ENCODE peak calls at places on chromosomes 1 and 21, in seven cellular contexts. One of them, this sample, is unnamed.
A peak's percentile ranks its signal among the peaks of the same experiment; 100 is the strongest.

GRCh38 chr1:1430114-1430982 is 5.1 kb upstream of the VWA1 start:
- DNase-seq in transverse colon: no peak
- DNase-seq in esophagus muscularis mucosa: no peak
- DNase-seq in HCT116: no peak
- DNase-seq in stomach: peak; percentile 81
- DNase-seq in endothelial cell of umbilical vein: peak; percentile 91
- DNase-seq in breast epithelium: peak; percentile 76
- DNase-seq in this sample: no peak

GRCh38 chr1:209356909-209357498 is 226.5 kb upstream of the CAMK1G start:
- DNase-seq in transverse colon: no peak
- DNase-seq in esophagus muscularis mucosa: no peak
- DNase-seq in HCT116: no peak
- DNase-seq in stomach: no peak
- DNase-seq in endothelial cell of umbilical vein: no peak
- DNase-seq in breast epithelium: no peak
- DNase-seq in this sample: no peak

GRCh38 chr1:168498159-168498609 is 45.6 kb downstream of the XCL2 start:
- DNase-seq in transverse colon: no peak
- DNase-seq in esophagus muscularis mucosa: no peak
- DNase-seq in HCT116: no peak
- DNase-seq in stomach: no peak
- DNase-seq in endothelial cell of umbilical vein: no peak
- DNase-seq in breast epithelium: no peak
- DNase-seq in this sample: no peak

GRCh38 chr1:30911061-30911954 is 2.8 kb upstream of the SDC3 start:
- DNase-seq in transverse colon: peak; percentile 90
- DNase-seq in esophagus muscularis mucosa: no peak
- DNase-seq in HCT116: peak; percentile 74
- DNase-seq in stomach: peak; percentile 91
- DNase-seq in endothelial cell of umbilical vein: peak; percentile 75
- DNase-seq in breast epithelium: peak; percentile 91
- DNase-seq in this sample: peak; percentile 58

GRCh38 chr1:149844096-149844495 is 55.3 kb upstream of the BOLA1 start:
- DNase-seq in transverse colon: no peak
- DNase-seq in esophagus muscularis mucosa: no peak
- DNase-seq in HCT116: no peak
- DNase-seq in stomach: no peak
- DNase-seq in endothelial cell of umbilical vein: no peak
- DNase-seq in breast epithelium: no peak
- DNase-seq in this sample: no peak

GRCh38 chr1:6753320-6754140 is 31.7 kb upstream of the CAMTA1 start:
- DNase-seq in transverse colon: no peak
- DNase-seq in esophagus muscularis mucosa: no peak
- DNase-seq in HCT116: no peak
- DNase-seq in stomach: no peak
- DNase-seq in endothelial cell of umbilical vein: no peak
- DNase-seq in breast epithelium: no peak
- DNase-seq in this sample: no peak

GRCh38 chr1:6260433-6260934 is 414 bp downstream of the GPR153 start:
- DNase-seq in transverse colon: no peak
- DNase-seq in esophagus muscularis mucosa: no peak
- DNase-seq in HCT116: no peak
- DNase-seq in stomach: no peak
- DNase-seq in endothelial cell of umbilical vein: peak; percentile 19
- DNase-seq in breast epithelium: no peak
- DNase-seq in this sample: no peak

GRCh38 chr1:39628807-39629347 is 10.6 kb downstream of the HEYL start:
- DNase-seq in transverse colon: no peak
- DNase-seq in esophagus muscularis mucosa: no peak
- DNase-seq in HCT116: no peak
- DNase-seq in stomach: no peak
- DNase-seq in endothelial cell of umbilical vein: no peak
- DNase-seq in breast epithelium: no peak
- DNase-seq in this sample: no peak

GRCh38 chr1:91478693-91479234 is 21.9 kb upstream of the CDC7 start:
- DNase-seq in transverse colon: no peak
- DNase-seq in esophagus muscularis mucosa: peak; percentile 87
- DNase-seq in HCT116: no peak
- DNase-seq in stomach: no peak
- DNase-seq in endothelial cell of umbilical vein: peak; percentile 16
- DNase-seq in breast epithelium: no peak
- DNase-seq in this sample: no peak

GRCh38 chr1:5664081-5664480 is 328.1 kb downstream of the NPHP4 start:
- DNase-seq in transverse colon: no peak
- DNase-seq in esophagus muscularis mucosa: no peak
- DNase-seq in HCT116: no peak
- DNase-seq in stomach: no peak
- DNase-seq in endothelial cell of umbilical vein: no peak
- DNase-seq in breast epithelium: no peak
- DNase-seq in this sample: no peak

GRCh38 chr1:39919545-39919944 is 17.8 kb upstream of the MYCL start:
- DNase-seq in transverse colon: peak; percentile 56
- DNase-seq in esophagus muscularis mucosa: no peak
- DNase-seq in HCT116: peak; percentile 68
- DNase-seq in stomach: peak; percentile 49
- DNase-seq in endothelial cell of umbilical vein: peak; percentile 49
- DNase-seq in breast epithelium: no peak
- DNase-seq in this sample: peak; percentile 77

GRCh38 chr1:182629674-182630073 is 25.5 kb upstream of the RGS16 start:
- DNase-seq in transverse colon: no peak
- DNase-seq in esophagus muscularis mucosa: no peak
- DNase-seq in HCT116: no peak
- DNase-seq in stomach: no peak
- DNase-seq in endothelial cell of umbilical vein: no peak
- DNase-seq in breast epithelium: no peak
- DNase-seq in this sample: no peak

GRCh38 chr1:42479621-42480020 is 16.5 kb downstream of the CCDC30 start:
- DNase-seq in transverse colon: no peak
- DNase-seq in esophagus muscularis mucosa: no peak
- DNase-seq in HCT116: no peak
- DNase-seq in stomach: no peak
- DNase-seq in endothelial cell of umbilical vein: no peak
- DNase-seq in breast epithelium: no peak
- DNase-seq in this sample: no peak

GRCh38 chr21:15667010-15667409 is 62.8 kb upstream of the USP25 start:
- DNase-seq in transverse colon: no peak
- DNase-seq in esophagus muscularis mucosa: no peak
- DNase-seq in HCT116: no peak
- DNase-seq in stomach: no peak
- DNase-seq in endothelial cell of umbilical vein: no peak
- DNase-seq in breast epithelium: no peak
- DNase-seq in this sample: no peak

GRCh38 chr21:29190920-29191319 is 60.5 kb downstream of the MAP3K7CL start:
- DNase-seq in transverse colon: no peak
- DNase-seq in esophagus muscularis mucosa: no peak
- DNase-seq in HCT116: no peak
- DNase-seq in stomach: no peak
- DNase-seq in endothelial cell of umbilical vein: no peak
- DNase-seq in breast epithelium: no peak
- DNase-seq in this sample: no peak

GRCh38 chr21:35635261-35635660 is 425.1 kb downstream of the SETD4 start:
- DNase-seq in transverse colon: no peak
- DNase-seq in esophagus muscularis mucosa: peak; percentile 45
- DNase-seq in HCT116: no peak
- DNase-seq in stomach: no peak
- DNase-seq in endothelial cell of umbilical vein: no peak
- DNase-seq in breast epithelium: no peak
- DNase-seq in this sample: no peak

GRCh38 chr1:206909167-206909882 is 12.1 kb downstream of the IL24 start:
- DNase-seq in transverse colon: peak; percentile 76
- DNase-seq in esophagus muscularis mucosa: no peak
- DNase-seq in HCT116: no peak
- DNase-seq in stomach: peak; percentile 96
- DNase-seq in endothelial cell of umbilical vein: no peak
- DNase-seq in breast epithelium: peak; percentile 89
- DNase-seq in this sample: no peak

DNA sequence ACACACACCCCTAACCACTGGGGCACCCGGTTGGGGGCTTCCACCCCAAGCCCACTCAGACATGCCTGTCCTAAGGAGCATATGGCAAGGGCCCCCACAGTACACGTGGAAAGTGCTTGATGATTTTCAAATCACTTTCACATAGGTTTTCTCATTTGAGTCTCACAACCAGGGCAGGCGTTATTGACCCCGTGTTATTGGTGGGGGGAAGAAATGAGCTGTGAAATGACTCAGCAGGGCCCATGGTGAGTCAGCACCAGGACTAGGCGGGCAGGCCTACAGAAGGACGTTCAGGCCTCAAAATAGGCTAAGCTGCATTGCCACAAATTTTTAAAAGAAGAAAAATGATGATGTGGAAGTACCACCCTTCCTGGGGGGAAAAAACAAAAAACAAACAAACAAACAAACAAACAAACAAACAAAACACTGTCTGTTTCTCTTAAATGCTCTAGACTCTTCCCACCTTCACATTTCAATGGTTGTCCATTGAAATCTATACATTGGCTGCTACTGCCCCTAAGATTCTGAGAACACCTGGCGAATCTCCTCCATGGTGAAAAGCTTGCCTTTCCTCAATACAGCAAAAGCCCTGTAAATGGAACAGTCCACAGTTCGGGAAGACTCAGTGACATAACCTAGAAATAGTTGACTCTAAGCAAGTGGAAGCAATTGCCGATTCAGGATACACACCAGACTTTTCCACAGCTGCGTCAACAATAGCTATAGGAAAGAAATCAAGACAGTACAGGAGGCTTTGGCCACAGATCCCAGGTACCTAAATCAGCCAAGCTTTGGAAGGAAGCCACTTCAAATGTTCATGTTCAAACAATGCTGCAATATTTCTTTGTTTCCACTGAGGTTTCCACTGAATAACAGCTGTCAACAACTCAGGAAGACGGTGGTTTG is 234.7 kb downstream of the TOMM20 start:
- DNase-seq in transverse colon: no peak
- DNase-seq in esophagus muscularis mucosa: no peak
- DNase-seq in HCT116: no peak
- DNase-seq in stomach: peak; percentile 61
- DNase-seq in endothelial cell of umbilical vein: peak; percentile 98
- DNase-seq in breast epithelium: no peak
- DNase-seq in this sample: no peak
- TF ChIP-seq POLR2AphosphoS5 in transverse colon: no peak
- TF ChIP-seq POLR2AphosphoS5 in esophagus muscularis mucosa: no peak
- TF ChIP-seq POLR2AphosphoS5 in HCT116: no peak
- TF ChIP-seq POLR2AphosphoS5 in stomach: peak; percentile 72
- TF ChIP-seq POLR2AphosphoS5 in endothelial cell of umbilical vein: peak; percentile 35
- TF ChIP-seq POLR2AphosphoS5 in breast epithelium: no peak
- TF ChIP-seq POLR2AphosphoS5 in this sample: no peak

DNA sequence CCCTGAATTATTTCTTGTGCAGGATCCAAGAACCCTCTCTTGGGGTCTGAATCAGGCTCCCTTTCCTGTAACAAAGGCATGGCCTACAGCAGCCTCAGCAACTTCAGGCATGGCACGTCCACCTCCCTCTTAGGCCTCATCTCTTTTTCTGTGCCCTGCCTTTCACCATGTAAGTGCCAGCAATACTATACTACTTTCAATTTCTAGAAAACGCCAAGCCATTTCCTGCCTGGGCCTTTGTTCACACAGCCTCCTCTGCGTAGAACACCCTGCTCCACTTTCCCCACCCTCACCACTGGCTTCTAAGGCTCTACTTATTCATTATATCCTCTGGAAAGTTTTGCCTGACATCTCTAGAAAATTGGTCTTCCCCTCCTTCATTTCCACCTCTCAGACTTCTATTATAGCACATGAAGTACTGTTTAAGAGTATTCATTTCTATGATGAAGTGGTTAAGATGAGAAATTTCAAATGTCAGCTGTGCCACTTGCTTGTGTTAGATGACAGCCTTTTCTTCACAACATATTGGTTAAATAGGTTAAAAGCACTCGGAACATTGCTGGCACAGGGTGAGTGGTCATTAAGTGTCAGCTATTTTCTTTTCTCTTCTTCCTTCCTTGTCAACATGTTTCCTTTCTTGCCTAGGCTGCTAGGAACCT is 41.6 kb upstream of the VWA5B1 start:
- DNase-seq in transverse colon: no peak
- DNase-seq in esophagus muscularis mucosa: no peak
- DNase-seq in HCT116: no peak
- DNase-seq in stomach: no peak
- DNase-seq in endothelial cell of umbilical vein: peak; percentile 6
- DNase-seq in breast epithelium: no peak
- DNase-seq in this sample: no peak
- TF ChIP-seq POLR2A in transverse colon: no peak
- TF ChIP-seq POLR2A in esophagus muscularis mucosa: no peak
- TF ChIP-seq POLR2A in HCT116: no peak
- TF ChIP-seq POLR2A in stomach: no peak
- TF ChIP-seq POLR2A in endothelial cell of umbilical vein: no peak
- TF ChIP-seq POLR2A in breast epithelium: no peak
- TF ChIP-seq POLR2A in this sample: no peak

DNA sequence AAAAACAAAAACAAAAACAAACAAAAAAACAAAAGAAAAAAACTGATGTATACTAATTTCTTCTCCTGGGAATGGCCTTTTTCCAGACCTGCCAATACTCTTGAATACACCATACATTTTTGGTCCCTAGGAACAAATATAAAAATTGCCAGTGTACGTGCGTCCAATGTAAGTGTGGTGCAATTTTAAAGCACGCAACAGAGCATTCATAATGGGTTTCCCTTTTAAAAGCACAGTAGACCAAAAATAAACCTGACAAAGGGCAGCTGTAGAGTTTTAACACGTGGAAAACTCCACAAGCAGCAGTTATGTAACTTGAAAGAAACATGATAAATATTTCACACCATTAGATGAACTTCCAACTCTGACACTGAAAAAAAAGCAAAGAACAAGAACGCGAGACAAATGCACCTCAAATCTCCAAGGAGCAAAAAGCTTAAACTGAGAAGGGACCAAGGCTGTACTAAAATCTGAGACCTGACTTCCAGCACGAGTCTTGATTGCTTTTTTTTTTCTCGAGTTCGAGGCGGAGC is 358 bp upstream of the JAM2 start:
- DNase-seq in transverse colon: no peak
- DNase-seq in esophagus muscularis mucosa: no peak
- DNase-seq in HCT116: no peak
- DNase-seq in stomach: no peak
- DNase-seq in endothelial cell of umbilical vein: peak; percentile 10
- DNase-seq in breast epithelium: no peak
- DNase-seq in this sample: no peak
- TF ChIP-seq POLR2AphosphoS5 in transverse colon: no peak
- TF ChIP-seq POLR2AphosphoS5 in esophagus muscularis mucosa: peak; percentile 56
- TF ChIP-seq POLR2AphosphoS5 in HCT116: no peak
- TF ChIP-seq POLR2AphosphoS5 in stomach: no peak
- TF ChIP-seq POLR2AphosphoS5 in endothelial cell of umbilical vein: no peak
- TF ChIP-seq POLR2AphosphoS5 in breast epithelium: no peak
- TF ChIP-seq POLR2AphosphoS5 in this sample: no peak

DNA sequence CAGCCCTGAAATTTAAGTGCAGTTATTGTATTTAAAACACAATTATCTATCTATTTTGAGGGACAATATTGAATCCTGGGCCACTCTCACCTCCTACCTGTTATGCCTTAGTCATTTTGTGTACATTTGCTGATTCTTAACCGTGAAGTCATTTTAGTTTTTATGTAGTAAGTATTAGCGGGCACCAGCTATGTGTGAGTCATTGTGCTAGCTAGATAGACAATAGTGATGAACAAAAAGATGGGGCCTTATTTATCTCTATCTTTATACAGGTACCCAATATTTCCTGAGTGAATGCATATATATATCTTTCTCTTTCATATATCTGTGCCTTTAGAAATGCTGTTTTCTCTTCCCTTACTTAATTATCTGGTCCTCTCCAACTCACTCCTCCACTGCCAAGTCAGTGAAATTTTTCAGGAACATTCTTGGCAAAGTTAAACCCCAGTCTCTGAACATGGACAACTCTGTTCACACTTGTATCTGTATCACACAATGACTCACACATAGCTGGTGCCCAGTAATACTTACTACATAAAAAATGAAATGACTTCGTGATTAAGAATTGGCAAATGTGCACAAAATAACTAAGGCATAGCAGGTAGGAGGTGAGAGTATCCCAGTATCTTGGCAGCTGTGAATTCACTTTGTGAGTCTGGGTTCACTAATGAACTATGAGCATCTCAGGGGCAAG is 166.0 kb upstream of the C8B start:
- DNase-seq in transverse colon: no peak
- DNase-seq in esophagus muscularis mucosa: no peak
- DNase-seq in HCT116: no peak
- DNase-seq in stomach: no peak
- DNase-seq in endothelial cell of umbilical vein: no peak
- DNase-seq in breast epithelium: no peak
- DNase-seq in this sample: no peak
- TF ChIP-seq POLR2A in transverse colon: no peak
- TF ChIP-seq POLR2A in esophagus muscularis mucosa: no peak
- TF ChIP-seq POLR2A in HCT116: no peak
- TF ChIP-seq POLR2A in stomach: no peak
- TF ChIP-seq POLR2A in endothelial cell of umbilical vein: no peak
- TF ChIP-seq POLR2A in breast epithelium: no peak
- TF ChIP-seq POLR2A in this sample: no peak

This sample was measured in GM12891.